ENCODE peak calls at places on chromosome 11, in ten cellular contexts. R, W, J, D, B, T, K, S, V and Y are unnamed samples.

GRCh38 chr11:114098927-114099326 is 39.4 kb downstream of the ZBTB16 start:
- DNase-seq in W (no peak), R (no peak), J (peak), S (no peak), D (no peak), T (no peak), B (no peak), K (no peak), V (no peak), Y (peak)

GRCh38 chr11:115470928-115471327 is 33.3 kb downstream of the CADM1 start:
- DNase-seq in R (no peak), V (no peak), S (no peak), K (no peak), J (no peak), D (no peak), T (no peak), W (no peak), B (no peak), Y (no peak)

GRCh38 chr11:74984070-74984469 is 4.7 kb upstream of the NEU3 start:
- DNase-seq in B (no peak), V (no peak), W (no peak), K (no peak), J (no peak), R (no peak), S (no peak), T (no peak), D (no peak), Y (no peak)

GRCh38 chr11:85810871-85811611 is at the start of gene SYTL2:
- DNase-seq in D (no peak), R (peak), K (no peak), J (peak), B (peak), S (peak), W (peak), V (no peak), T (peak), Y (peak)

GRCh38 chr11:130706572-130706971 is 209.7 kb downstream of the SNX19 start:
- DNase-seq in B (no peak), R (no peak), J (no peak), T (no peak), W (no peak), K (no peak), S (no peak), V (no peak), D (no peak), Y (no peak)

GRCh38 chr11:3836903-3837302 is 3.9 kb downstream of the RHOG start:
- DNase-seq in W (peak), D (no peak), T (peak), V (no peak), R (no peak), J (no peak), K (no peak), B (peak), S (peak), Y (no peak)

GRCh38 chr11:108364159-108364558 is 103.2 kb downstream of the C11orf65 start:
- DNase-seq in D (no peak), J (no peak), W (no peak), K (no peak), S (no peak), T (no peak), B (no peak), V (peak), R (no peak), Y (no peak)

GRCh38 chr11:13776134-13776815 is 107.8 kb downstream of the FAR1 start:
- DNase-seq in S (no peak), V (no peak), R (no peak), W (peak), J (no peak), T (no peak), D (no peak), K (no peak), B (no peak), Y (no peak)

GRCh38 chr11:5808500-5809121 is at the start of gene OR52N2:
- DNase-seq in V (peak), W (peak), R (peak), K (peak), T (peak), S (peak), B (peak), J (peak), D (peak), Y (peak)

GRCh38 chr11:76659672-76660532 is 10.6 kb downstream of the LRRC32 start:
- DNase-seq in V (no peak), S (peak), R (no peak), D (no peak), J (no peak), B (peak), T (no peak), W (no peak), K (no peak), Y (peak)

GRCh38 chr11:99316761-99317475 is 296.2 kb downstream of the CNTN5 start:
- DNase-seq in B (no peak), R (no peak), K (no peak), W (no peak), V (no peak), D (no peak), S (no peak), T (peak), J (no peak), Y (no peak)

GRCh38 chr11:117144477-117145392 is 648 bp downstream of the PAFAH1B2 start:
- DNase-seq in V (peak), B (peak), W (peak), D (peak), J (peak), T (peak), K (no peak), S (peak), R (peak), Y (peak)

GRCh38 chr11:19879309-19880087 is 166.9 kb downstream of the NAV2 start:
- DNase-seq in K (no peak), B (no peak), W (no peak), R (no peak), D (no peak), V (no peak), J (no peak), S (no peak), T (peak), Y (no peak)

GRCh38 chr11:41996558-41996957 is 537.1 kb upstream of the LRRC4C start:
- DNase-seq in R (no peak), S (no peak), B (no peak), J (no peak), W (no peak), K (no peak), D (no peak), V (no peak), T (no peak), Y (no peak)

GRCh38 chr11:119832536-119832935 is 103.5 kb upstream of the NECTIN1 start:
- DNase-seq in R (no peak), K (no peak), D (peak), T (peak), S (no peak), W (no peak), B (no peak), V (no peak), J (peak), Y (peak)

GRCh38 chr11:104876324-104876723 is 21.9 kb downstream of the CASP12 start:
- DNase-seq in B (no peak), J (no peak), S (no peak), K (no peak), D (no peak), R (no peak), V (no peak), T (no peak), W (no peak), Y (no peak)

GRCh38 chr11:12543596-12544415 is 130.4 kb upstream of the TEAD1 start:
- DNase-seq in D (no peak), K (no peak), W (no peak), B (no peak), J (peak), T (no peak), R (no peak), S (no peak), V (no peak), Y (no peak)

GRCh38 chr11:69443138-69443967 is 38.1 kb upstream of the LINC01488 start:
- DNase-seq in V (peak), K (no peak), B (peak), T (peak), R (peak), S (peak), D (peak), J (peak), W (peak), Y (peak)

GRCh38 chr11:69442807-69443137 is 38.7 kb upstream of the LINC01488 start:
- DNase-seq in J (peak), W (no peak), R (no peak), K (no peak), V (no peak), S (peak), B (no peak), D (peak), T (peak), Y (peak)

GRCh38 chr11:69443968-69444364 is 37.5 kb upstream of the LINC01488 start:
- DNase-seq in D (no peak), B (no peak), R (no peak), K (no peak), W (no peak), V (no peak), S (peak), J (no peak), T (peak), Y (no peak)

GRCh38 chr11:69440876-69441275 is 40.6 kb upstream of the LINC01488 start:
- DNase-seq in V (no peak), W (no peak), S (peak), D (no peak), T (no peak), R (no peak), B (no peak), K (no peak), J (no peak), Y (no peak)

DNA sequence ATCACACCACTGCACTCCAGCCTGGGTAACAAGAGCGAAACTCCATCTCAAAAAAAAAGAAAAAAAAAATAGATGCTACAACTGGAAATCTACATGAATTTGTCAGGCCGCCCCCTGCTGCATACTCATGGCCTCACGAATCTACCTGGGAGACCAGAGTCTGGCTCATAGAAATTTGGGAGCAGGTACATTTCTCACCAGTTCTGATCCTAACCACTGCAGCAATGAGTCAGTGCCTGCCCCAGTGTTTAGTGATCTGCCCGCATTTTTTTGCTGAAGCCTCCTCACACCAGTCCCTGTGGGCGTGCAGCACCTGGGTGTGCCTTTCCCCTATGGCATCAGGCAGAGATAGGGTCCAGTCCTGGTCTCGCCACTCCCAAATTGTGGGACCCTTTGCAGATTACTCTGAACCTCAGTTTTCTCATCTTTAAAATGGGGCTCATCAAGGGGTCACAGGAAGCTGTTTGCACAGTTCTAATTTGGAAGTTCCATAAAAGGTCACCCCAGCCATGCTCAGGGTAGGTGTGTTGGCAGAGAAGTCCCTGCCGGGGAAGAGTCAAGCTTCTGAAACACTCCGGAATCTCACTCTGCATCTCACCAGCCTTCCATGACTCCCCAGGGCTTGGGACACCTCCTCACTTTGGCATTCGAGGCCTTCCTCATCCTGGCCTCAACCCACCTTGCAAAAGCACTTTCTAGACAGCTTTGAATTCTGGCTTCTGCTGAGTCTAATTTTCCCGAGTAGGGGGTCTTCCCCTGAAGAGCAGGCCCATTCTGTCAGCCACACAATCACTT is 39.3 kb upstream of the LINC01488 start:
- DNase-seq in S (peak), J (no peak), D (no peak), K (peak), W (peak), R (no peak), V (no peak), B (no peak), T (no peak), Y (no peak)
- TF ChIP-seq CTCF in S (no peak), J (no peak), D (no peak), K (no peak), W (no peak), R (no peak), V (no peak), B (no peak), T (no peak), Y (no peak)

GRCh38 chr11:36432093-36432469 is 78.0 kb downstream of the TRAF6 start:
- DNase-seq in V (no peak), R (no peak), D (no peak), T (no peak), J (no peak), S (no peak), B (no peak), K (no peak), W (no peak), Y (no peak)
- TF ChIP-seq CTCF in V (no peak), R (no peak), D (no peak), T (no peak), J (no peak), S (no peak), B (no peak), K (no peak), W (no peak), Y (no peak)

GRCh38 chr11:43948341-43949185 is 6.1 kb downstream of the C11orf96 start:
- DNase-seq in T (no peak), S (no peak), R (no peak), K (no peak), J (no peak), W (no peak), D (no peak), V (no peak), B (no peak), Y (no peak)

GRCh38 chr11:43947815-43948214 is 5.4 kb downstream of the C11orf96 start:
- DNase-seq in T (no peak), R (no peak), V (no peak), J (no peak), W (no peak), B (no peak), S (peak), K (no peak), D (no peak), Y (no peak)

GRCh38 chr11:43944761-43945311 is 2.4 kb downstream of the C11orf96 start:
- DNase-seq in R (peak), W (peak), T (peak), S (peak), J (peak), V (no peak), K (no peak), D (no peak), B (peak), Y (peak)

GRCh38 chr11:43943931-43944751 is 1.7 kb downstream of the C11orf96 start:
- DNase-seq in B (no peak), D (no peak), S (peak), J (peak), K (no peak), T (no peak), V (no peak), R (no peak), W (no peak), Y (no peak)

GRCh38 chr11:43947003-43947500 is 4.6 kb downstream of the C11orf96 start:
- DNase-seq in R (no peak), D (no peak), W (peak), S (peak), B (no peak), V (no peak), K (no peak), J (no peak), T (peak), Y (no peak)
- TF ChIP-seq CTCF in R (no peak), D (peak), W (peak), S (no peak), B (no peak), V (peak), K (peak), J (no peak), T (peak), Y (no peak)

DNA sequence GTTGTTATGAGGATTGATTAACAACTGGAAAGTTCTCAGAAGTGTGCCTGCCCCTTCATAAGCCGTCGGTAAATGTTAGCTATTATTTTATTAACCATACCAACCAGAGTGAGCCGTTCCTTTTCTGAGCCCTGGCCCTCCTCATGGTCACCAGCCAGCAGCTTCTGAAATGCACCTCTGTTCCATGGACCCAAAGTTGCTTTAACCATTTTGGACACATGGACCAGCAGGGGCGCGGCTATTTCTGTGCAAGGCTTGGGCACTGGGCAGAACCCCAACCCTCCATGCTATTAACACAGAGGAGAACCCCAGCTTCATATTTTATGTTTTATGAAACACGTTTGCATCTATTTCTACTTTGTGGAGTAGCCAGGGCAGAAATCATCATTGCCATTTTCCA is 18.6 kb upstream of the SCGB1A1 start:
- DNase-seq in S (peak), J (no peak), R (no peak), T (no peak), W (no peak), K (no peak), V (no peak), D (no peak), B (no peak), Y (no peak)
- TF ChIP-seq CTCF in S (no peak), J (no peak), R (no peak), T (no peak), W (no peak), K (no peak), V (no peak), D (no peak), B (no peak), Y (no peak)

DNA sequence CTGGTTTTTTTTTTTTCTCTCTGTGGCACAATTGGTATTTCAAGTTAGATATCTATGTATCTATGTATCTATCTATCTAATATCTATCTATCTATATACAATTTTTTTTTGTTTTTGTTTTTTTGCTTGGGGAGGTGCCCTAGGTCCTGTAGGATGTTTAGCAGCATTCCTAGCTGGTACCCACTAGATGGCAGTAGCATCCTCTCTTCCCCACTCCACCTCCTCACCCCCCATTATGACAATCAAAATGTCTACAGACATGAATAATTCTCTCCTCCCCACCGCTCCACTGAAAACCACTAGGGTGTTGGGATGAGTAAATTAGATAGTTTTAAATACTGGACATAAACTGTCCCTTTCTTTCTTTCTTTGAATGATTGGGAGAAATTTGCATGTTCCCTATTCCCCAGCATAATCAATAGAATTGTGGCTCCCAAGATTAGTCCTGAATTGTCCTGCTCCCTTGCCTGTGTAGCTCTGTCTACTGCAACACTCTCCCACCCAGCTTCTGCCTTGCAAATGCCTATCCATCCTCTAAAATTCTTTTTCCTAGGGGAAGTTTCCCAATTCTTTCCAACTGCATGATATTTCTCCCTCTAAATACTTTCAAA is 1152.4 kb downstream of the LRRC4C start:
- DNase-seq in R (no peak), T (no peak), W (peak), D (peak), V (no peak), B (no peak), K (no peak), S (no peak), J (no peak), Y (no peak)
- TF ChIP-seq CTCF in R (peak), T (peak), W (peak), D (peak), V (peak), B (peak), K (peak), S (no peak), J (peak), Y (peak)

DNA sequence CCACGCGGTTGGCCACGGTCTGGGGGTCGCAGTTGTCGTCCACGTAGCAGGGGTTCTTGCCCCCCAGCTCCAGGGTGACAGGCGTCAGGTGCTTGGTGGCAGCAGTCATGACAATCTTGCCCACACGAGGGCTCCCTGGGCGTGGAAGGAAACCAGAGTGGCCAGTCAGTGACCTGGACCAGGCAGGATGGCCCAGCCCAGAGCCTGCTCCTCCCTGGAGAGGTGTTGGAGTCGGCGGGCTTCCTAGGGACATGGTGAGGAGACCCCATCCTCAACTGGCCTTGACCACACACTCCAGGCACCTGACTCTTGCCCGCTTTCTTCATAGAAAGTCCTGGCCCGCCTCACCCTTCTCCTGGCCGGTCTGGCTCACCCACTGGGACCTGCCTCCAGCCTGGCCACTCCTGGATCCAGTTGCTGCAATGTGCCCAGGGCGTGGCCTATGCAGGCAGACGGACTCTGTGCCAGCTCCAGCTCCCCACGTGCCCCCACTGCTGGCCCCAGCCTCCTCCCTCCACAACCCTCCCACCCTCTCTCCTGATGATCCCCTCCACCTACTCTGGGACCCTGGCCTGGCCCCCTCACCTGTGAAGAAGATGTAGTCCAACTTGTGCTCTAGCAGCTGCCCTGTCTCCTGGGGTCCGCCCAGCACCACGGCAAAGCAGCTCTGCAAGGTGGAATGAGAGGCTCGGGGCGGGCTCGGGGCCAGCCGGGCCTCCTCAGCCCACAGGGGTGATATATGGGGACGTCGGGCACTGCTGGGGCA is 8.7 kb downstream of the ALDH3B2 start:
- DNase-seq in W (no peak), R (no peak), S (no peak), V (no peak), T (no peak), B (no peak), D (no peak), J (peak), K (no peak), Y (peak)
- TF ChIP-seq CTCF in W (no peak), R (no peak), S (no peak), V (no peak), T (peak), B (peak), D (no peak), J (peak), K (peak), Y (peak)

DNA sequence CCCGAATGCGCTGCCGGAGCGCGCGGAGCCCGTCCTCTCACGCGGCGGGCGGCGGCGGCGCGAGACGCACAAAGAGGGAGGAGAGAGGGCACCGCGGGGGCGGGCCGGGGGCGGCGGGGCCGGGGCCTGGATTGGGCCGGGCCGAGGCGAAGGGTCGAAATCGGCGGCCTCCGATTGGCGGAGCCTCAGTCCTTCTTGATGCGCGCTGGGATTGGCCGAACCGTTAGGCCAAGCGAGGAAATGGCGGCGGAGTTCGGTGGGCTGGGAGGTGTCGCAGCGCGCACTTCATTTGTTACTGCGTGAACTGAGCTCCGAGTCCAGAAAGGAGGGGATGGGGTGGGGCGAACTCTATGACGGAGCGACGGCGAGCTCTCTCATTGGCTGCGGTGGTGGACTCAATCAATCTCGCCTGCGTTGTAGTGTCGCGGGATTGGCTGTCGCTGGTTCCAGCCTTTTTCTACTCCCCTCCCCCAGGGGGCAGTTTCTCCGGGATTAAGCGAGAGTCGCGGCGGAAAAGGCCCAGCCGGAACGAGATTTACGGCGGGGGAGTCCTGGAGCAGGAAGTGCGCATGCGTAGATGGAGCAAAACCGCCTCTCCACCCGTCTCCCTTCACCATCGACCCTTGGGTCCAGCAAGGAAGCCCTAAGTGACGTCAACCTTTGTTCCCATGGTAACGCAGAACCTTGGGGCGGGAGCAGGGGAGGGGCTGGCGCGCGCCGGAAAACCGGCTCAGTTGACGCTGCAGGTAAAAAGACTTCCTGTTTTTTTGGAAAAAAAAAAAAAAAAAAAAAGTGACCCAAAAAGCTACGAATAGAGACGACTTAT is at the start of gene SF1:
- DNase-seq in T (peak), S (peak), D (peak), J (peak), B (peak), W (peak), R (peak), K (peak), V (peak), Y (peak)
- TF ChIP-seq CTCF in T (peak), S (no peak), D (peak), J (no peak), B (no peak), W (no peak), R (peak), K (no peak), V (no peak), Y (no peak)